ENCODE peak calls at places on chromosomes 11 and 22, in four cellular contexts. K is H1, A is mesendoderm, F is H9. P is an unnamed sample.

GRCh38 chr11:122816701-122817100 is 21.6 kb upstream of the CRTAM start:
- DNase-seq in K (no peak), A (no peak), F (no peak), P (no peak)

GRCh38 chr11:61494341-61495038 is 14.1 kb upstream of the LRRC10B start:
- DNase-seq in K (no peak), A (no peak), F (no peak), P (no peak)

GRCh38 chr11:28649922-28650321 is 541.7 kb downstream of the METTL15 start:
- DNase-seq in K (no peak), A (no peak), F (no peak), P (no peak)

GRCh38 chr11:114257621-114258558 is 38.3 kb upstream of the NNMT start:
- DNase-seq in K (no peak), A (peak), F (peak), P (no peak)

GRCh38 chr22:35480143-35480542 is 60.5 kb upstream of the RASD2 start:
- DNase-seq in K (no peak), A (no peak), F (peak), P (peak)

GRCh38 chr11:96242191-96242845 is 100.7 kb downstream of the MAML2 start:
- DNase-seq in K (no peak), A (no peak), F (no peak), P (no peak)

GRCh38 chr11:86116386-86116726 is 47.5 kb upstream of the PICALM start:
- DNase-seq in K (no peak), A (no peak), F (no peak), P (peak)

GRCh38 chr11:103929168-103929903 is 107.1 kb upstream of the DDI1 start:
- DNase-seq in K (no peak), A (no peak), F (no peak), P (no peak)

GRCh38 chr11:126720539-126721235 is 279.9 kb downstream of the KIRREL3 start:
- DNase-seq in K (no peak), A (no peak), F (no peak), P (no peak)

GRCh38 chr22:36510966-36511881 is 4.4 kb upstream of the FOXRED2 start:
- DNase-seq in K (no peak), A (peak), F (peak), P (peak)

GRCh38 chr11:133082851-133083488 is 449.3 kb downstream of the OPCML start:
- DNase-seq in K (no peak), A (peak), F (peak), P (peak)

GRCh38 chr22:35418088-35418487 is 18.1 kb downstream of the MCM5 start:
- DNase-seq in K (no peak), A (no peak), F (no peak), P (peak)

GRCh38 chr22:36546092-36546804 is 17.3 kb upstream of the EIF3D start:
- DNase-seq in K (peak), A (peak), F (peak), P (peak)

GRCh38 chr22:37329239-37330140 is 47.2 kb downstream of the CYTH4 start:
- DNase-seq in K (no peak), A (no peak), F (no peak), P (peak)

GRCh38 chr11:65489706-65490310 is 9.0 kb upstream of the MALAT1 start:
- DNase-seq in K (no peak), A (peak), F (peak), P (no peak)

GRCh38 chr22:39232246-39232645 is 12.5 kb downstream of the PDGFB start:
- DNase-seq in K (no peak), A (no peak), F (no peak), P (no peak)

GRCh38 chr22:37423283-37423682 is 4.0 kb downstream of the ELFN2 start:
- DNase-seq in K (no peak), A (no peak), F (no peak), P (no peak)

GRCh38 chr11:110303414-110303826 is 7.0 kb upstream of the RDX start:
- DNase-seq in K (no peak), A (no peak), F (no peak), P (no peak)

GRCh38 chr11:8802263-8802662 is 108.7 kb upstream of the AKIP1 start:
- DNase-seq in K (no peak), A (no peak), F (no peak), P (no peak)

GRCh38 chr22:26066534-26066933 is 102.7 kb upstream of the SEZ6L start:
- DNase-seq in K (peak), A (peak), F (peak), P (no peak)

GRCh38 chr11:125344846-125345705 is 151.0 kb downstream of the FEZ1 start:
- DNase-seq in K (no peak), A (no peak), F (no peak), P (no peak)

GRCh38 chr11:10758959-10759358 is 7.9 kb downstream of the CTR9 start:
- DNase-seq in K (no peak), A (peak), F (no peak), P (no peak)

GRCh38 chr11:24293964-24294363 is 202.9 kb upstream of the LUZP2 start:
- DNase-seq in K (no peak), A (no peak), F (no peak), P (no peak)

GRCh38 chr11:24286238-24286637 is 210.6 kb upstream of the LUZP2 start:
- DNase-seq in K (no peak), A (no peak), F (no peak), P (no peak)

DNA sequence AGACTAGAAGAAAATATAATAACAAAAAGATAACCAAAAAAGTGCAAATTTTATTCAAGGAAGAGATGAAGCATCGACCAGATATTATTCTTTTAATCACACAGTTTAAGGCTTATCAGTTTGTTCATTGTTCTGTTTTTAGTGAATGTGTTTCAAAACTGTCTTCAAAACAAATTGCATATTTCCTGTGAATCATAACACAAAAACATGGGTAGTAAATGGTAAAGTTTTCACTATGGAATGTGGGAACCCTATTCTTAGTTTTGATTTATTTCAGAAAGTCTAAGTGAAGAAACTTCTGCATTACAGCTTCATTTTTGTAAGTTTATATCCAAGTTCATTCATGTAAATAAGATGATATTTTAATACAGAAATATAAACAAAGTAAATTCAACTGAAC is 207.6 kb upstream of the LUZP2 start:
- DNase-seq in K (no peak), A (no peak), F (no peak), P (peak)
- H3K56ac ChIP-seq in K (no peak), A (no peak), F (no peak), P (no peak)

DNA sequence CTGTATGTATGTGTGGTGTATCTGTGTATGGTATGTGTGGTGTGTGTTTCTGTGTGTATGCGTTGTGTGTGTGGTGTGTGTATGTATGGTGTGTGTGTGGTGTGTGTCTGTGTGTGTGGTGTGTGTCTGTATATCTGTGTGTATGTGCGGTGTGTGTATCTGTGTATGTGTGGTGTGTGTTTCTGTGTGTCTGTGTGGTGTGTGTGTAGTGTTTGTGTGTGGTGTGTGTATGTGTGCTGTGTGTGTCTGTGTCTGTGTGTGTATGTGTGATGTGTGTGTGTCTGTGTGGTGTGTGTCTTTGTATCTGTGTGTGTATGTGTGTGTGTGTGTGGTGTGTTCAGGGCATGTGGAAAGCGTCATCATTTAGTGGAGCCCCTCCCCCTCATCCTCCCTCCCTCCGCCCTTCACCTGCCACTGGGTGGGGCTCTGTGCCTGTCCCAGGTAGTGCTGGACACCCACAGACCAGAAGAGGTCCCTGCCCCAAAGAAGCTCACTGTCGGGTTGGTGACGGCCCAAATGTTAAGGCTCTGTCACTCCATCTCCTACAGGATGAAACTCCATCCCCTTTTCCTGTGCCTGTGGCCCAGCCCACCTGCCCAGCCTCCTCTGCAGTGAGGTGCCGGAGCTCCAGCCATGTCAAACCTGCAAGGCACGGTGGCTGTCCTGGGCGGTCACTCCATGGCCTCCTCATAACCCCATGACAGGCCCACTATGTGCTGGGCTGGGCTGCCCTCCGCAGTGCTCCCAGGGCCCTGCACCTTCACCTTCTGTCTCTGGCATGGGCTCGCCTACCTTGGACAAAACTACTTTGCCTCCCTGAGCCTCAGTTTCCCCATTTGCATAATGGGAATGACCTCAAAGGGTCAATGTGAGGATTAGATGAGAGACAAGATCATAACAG is 23.4 kb upstream of the SHISAL1 start:
- DNase-seq in K (no peak), A (peak), F (peak), P (no peak)
- H3K23ac ChIP-seq in K (peak), A (peak), F (no peak), P (no peak)

DNA sequence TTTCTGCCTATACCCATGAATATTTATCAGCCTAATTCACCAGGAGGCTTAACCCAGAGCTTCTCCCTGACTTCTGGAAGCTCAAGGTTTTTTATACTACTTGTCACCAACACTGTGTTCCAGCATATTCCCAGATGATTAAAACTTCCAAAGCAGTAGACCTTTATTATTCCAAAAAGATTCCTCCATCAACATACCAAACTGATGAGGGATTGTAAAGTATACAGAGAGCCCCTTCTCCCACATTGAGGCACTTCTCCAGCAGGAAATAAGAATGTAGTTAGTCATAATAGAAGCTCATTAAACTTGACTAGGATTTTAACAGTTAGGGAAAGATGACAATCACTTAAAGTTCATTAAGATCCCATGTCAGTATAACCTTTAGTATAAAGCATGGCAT is 51.4 kb upstream of the CEP126 start:
- DNase-seq in K (no peak), A (peak), F (no peak), P (peak)
- H3K56ac ChIP-seq in K (no peak), A (no peak), F (no peak), P (peak)

GRCh38 chr22:49737101-49737551 is 90.5 kb downstream of the BRD1 start:
- DNase-seq in K (no peak), A (no peak), F (no peak), P (no peak)
- H3K23ac ChIP-seq in K (no peak), A (no peak), F (no peak), P (no peak)

GRCh38 chr11:94604496-94604895 is 37.3 kb downstream of the PIWIL4 start:
- DNase-seq in K (no peak), A (peak), F (no peak), P (peak)
- H3K56ac ChIP-seq in K (no peak), A (no peak), F (no peak), P (no peak)

GRCh38 chr11:64305691-64306562 is 603 bp downstream of the ESRRA start:
- DNase-seq in K (no peak), A (peak), F (peak), P (peak)

GRCh38 chr11:64304316-64305072 is 830 bp upstream of the ESRRA start:
- DNase-seq in K (peak), A (peak), F (peak), P (peak)

GRCh38 chr11:64305075-64305690 is at the start of gene ESRRA:
- DNase-seq in K (peak), A (peak), F (peak), P (peak)

GRCh38 chr11:64306876-64307622 is 1.7 kb downstream of the ESRRA start:
- DNase-seq in K (no peak), A (no peak), F (no peak), P (no peak)

GRCh38 chr11:64306563-64306875 is 1.2 kb downstream of the ESRRA start:
- DNase-seq in K (no peak), A (no peak), F (no peak), P (no peak)
- H3K23ac ChIP-seq in K (no peak), A (peak), F (no peak), P (peak)

P was measured in IMR-90.